ENCODE peak calls at places on chromosomes 12 and 14, in eight cellular contexts. Y, V, S, H, O, L, F and Z are unnamed samples.

GRCh38 chr12:4194661-4195060 is 78.9 kb upstream of the CCND2 start:
- DNase-seq in Y (no peak), O (no peak), H (no peak), S (no peak), F (no peak), V (no peak), L (no peak), Z (no peak)

GRCh38 chr12:106527356-106527755 is 55.4 kb upstream of the RFX4 start:
- DNase-seq in F (no peak), O (no peak), H (no peak), L (no peak), Y (no peak), V (no peak), S (no peak), Z (no peak)

GRCh38 chr14:35766700-35767082 is 42.4 kb downstream of the RALGAPA1 start:
- DNase-seq in S (no peak), V (no peak), O (no peak), Y (no peak), F (no peak), L (no peak), H (no peak), Z (no peak)

GRCh38 chr12:132597333-132598283 is 12.8 kb downstream of the LRCOL1 start:
- DNase-seq in V (peak), Y (no peak), F (no peak), H (no peak), L (no peak), O (no peak), S (no peak), Z (no peak)

GRCh38 chr14:83975435-83976222 is 1554.3 kb upstream of the FLRT2 start:
- DNase-seq in F (peak), V (peak), L (peak), O (no peak), H (no peak), S (no peak), Y (peak), Z (no peak)

GRCh38 chr12:27143676-27144075 is 61.3 kb upstream of the C12orf71 start:
- DNase-seq in O (no peak), L (no peak), S (no peak), H (no peak), V (no peak), Y (no peak), F (no peak), Z (no peak)

GRCh38 chr14:92649934-92650545 is 98.4 kb downstream of the LGMN start:
- DNase-seq in H (no peak), Y (peak), O (peak), V (peak), S (peak), F (no peak), L (peak), Z (peak)

GRCh38 chr12:58967551-58967950 is 47.2 kb upstream of the LRIG3 start:
- DNase-seq in Y (no peak), L (no peak), S (no peak), F (no peak), O (no peak), H (no peak), V (no peak), Z (no peak)

GRCh38 chr14:22428681-22429315 is 160.2 kb downstream of the DAD1 start:
- DNase-seq in L (no peak), V (no peak), F (no peak), S (no peak), O (no peak), H (no peak), Y (no peak), Z (no peak)

GRCh38 chr12:89707992-89708792 is 446 bp downstream of the ATP2B1 start:
- DNase-seq in L (peak), S (peak), F (peak), Y (peak), O (peak), H (peak), V (peak), Z (peak)

GRCh38 chr14:55599250-55599879 is 19.4 kb downstream of the KTN1 start:
- DNase-seq in H (no peak), V (peak), F (peak), O (no peak), S (peak), L (no peak), Y (peak), Z (no peak)

GRCh38 chr12:102702447-102703114 is 214.5 kb downstream of the PAH start:
- DNase-seq in F (no peak), S (no peak), H (peak), O (peak), V (no peak), L (peak), Y (peak), Z (no peak)

GRCh38 chr12:93145086-93145485 is 216.0 kb upstream of the EEA1 start:
- DNase-seq in S (no peak), O (no peak), H (no peak), V (no peak), F (no peak), L (no peak), Y (no peak), Z (no peak)

GRCh38 chr12:115337693-115338543 is 653.9 kb upstream of the TBX3 start:
- DNase-seq in O (peak), Y (peak), V (no peak), S (no peak), H (no peak), L (peak), F (peak), Z (no peak)

GRCh38 chr14:100192250-100192671 is 32.8 kb upstream of the DEGS2 start:
- DNase-seq in O (peak), Y (peak), F (peak), H (peak), V (peak), L (peak), S (peak), Z (no peak)

GRCh38 chr12:88921434-88921833 is 341.2 kb upstream of the KITLG start:
- DNase-seq in S (no peak), O (no peak), Y (no peak), H (no peak), V (no peak), F (no peak), L (no peak), Z (no peak)

GRCh38 chr14:99274346-99275221 is 2.6 kb upstream of the BCL11B start:
- DNase-seq in L (no peak), S (no peak), V (peak), Y (no peak), H (peak), O (peak), F (peak), Z (no peak)

GRCh38 chr12:30847259-30847658 is 79.3 kb upstream of the TSPAN11 start:
- DNase-seq in H (no peak), O (no peak), S (no peak), L (no peak), F (peak), V (no peak), Y (no peak), Z (no peak)

GRCh38 chr12:32437095-32437515 is 37.7 kb downstream of the FGD4 start:
- DNase-seq in S (no peak), O (no peak), Y (no peak), V (no peak), F (no peak), L (no peak), H (no peak), Z (no peak)

GRCh38 chr12:132595183-132595582 is 15.2 kb downstream of the LRCOL1 start:
- DNase-seq in S (no peak), Y (no peak), F (no peak), V (peak), H (no peak), O (no peak), L (no peak), Z (no peak)

GRCh38 chr12:62846506-62846905 is 88.4 kb downstream of the PPM1H start:
- DNase-seq in L (no peak), Y (no peak), S (no peak), H (no peak), O (no peak), V (no peak), F (no peak), Z (no peak)

GRCh38 chr12:67710582-67710981 is 62.0 kb downstream of the DYRK2 start:
- DNase-seq in F (peak), H (no peak), Y (peak), S (no peak), O (no peak), L (no peak), V (peak), Z (no peak)

GRCh38 chr12:114998118-114998771 is 314.3 kb upstream of the TBX3 start:
- DNase-seq in S (no peak), F (no peak), V (no peak), Y (no peak), O (no peak), L (no peak), H (no peak), Z (no peak)

GRCh38 chr14:90757452-90757851 is 58.8 kb downstream of the TTC7B start:
- DNase-seq in V (no peak), L (no peak), H (no peak), F (no peak), O (no peak), Y (no peak), S (no peak), Z (no peak)

GRCh38 chr14:45716506-45716905 is 463.5 kb upstream of the MIS18BP1 start:
- DNase-seq in L (no peak), Y (no peak), S (no peak), H (peak), V (no peak), O (no peak), F (no peak), Z (no peak)

GRCh38 chr12:108310489-108310888 is 28.6 kb downstream of the CMKLR1 start:
- DNase-seq in H (peak), F (no peak), S (no peak), L (no peak), O (no peak), Y (no peak), V (no peak), Z (no peak)

GRCh38 chr14:22164616-22165015 is 424.4 kb downstream of the DAD1 start:
- DNase-seq in F (no peak), S (no peak), Y (no peak), V (no peak), H (no peak), L (no peak), O (no peak), Z (no peak)

GRCh38 chr14:99137001-99137700 is 134.8 kb downstream of the BCL11B start:
- DNase-seq in F (peak), Y (peak), O (peak), L (peak), H (no peak), S (no peak), V (no peak), Z (no peak)

GRCh38 chr12:12606793-12607589 is 4.7 kb upstream of the CREBL2 start:
- DNase-seq in V (no peak), H (no peak), L (no peak), Y (no peak), S (no peak), F (no peak), O (no peak), Z (no peak)

GRCh38 chr14:65866422-65866821 is 453.9 kb downstream of the FUT8 start:
- DNase-seq in H (no peak), S (no peak), Y (no peak), O (no peak), L (no peak), F (no peak), V (no peak), Z (no peak)

GRCh38 chr12:89618113-89618862 is 90.3 kb downstream of the ATP2B1 start:
- DNase-seq in O (no peak), Y (no peak), L (no peak), F (no peak), V (no peak), H (no peak), S (no peak), Z (no peak)

GRCh38 chr12:52006726-52007157 is at the start of gene TAMALIN:
- DNase-seq in Y (peak), O (peak), L (peak), S (peak), V (peak), H (no peak), F (peak), Z (no peak)

DNA sequence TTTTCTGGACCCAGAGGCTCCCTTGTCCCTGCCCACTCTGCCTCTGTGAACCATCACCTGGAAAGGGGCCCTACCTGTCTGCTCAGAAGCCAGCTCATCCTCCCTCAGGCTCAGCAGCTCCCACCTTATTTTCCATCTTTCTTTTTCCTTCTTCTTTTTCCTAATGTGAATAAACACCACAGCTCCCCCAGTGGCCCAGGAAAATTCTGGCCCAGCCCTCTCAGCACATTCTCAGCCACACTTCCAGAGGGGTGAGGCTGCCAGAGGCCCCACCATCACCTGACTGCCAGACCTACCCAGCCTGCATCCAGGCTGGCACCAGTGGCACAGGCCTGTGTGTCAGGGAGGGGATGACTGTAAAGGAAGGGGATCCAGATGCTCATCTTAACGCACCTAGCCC is 23.0 kb downstream of the ZFHX2 start:
- DNase-seq in Y (no peak), V (no peak), F (no peak), S (no peak), O (no peak), L (no peak), H (no peak), Z (no peak)
- TF ChIP-seq CTCF in Y (no peak), V (no peak), F (no peak), S (no peak), O (no peak), L (no peak), H (no peak), Z (peak)

DNA sequence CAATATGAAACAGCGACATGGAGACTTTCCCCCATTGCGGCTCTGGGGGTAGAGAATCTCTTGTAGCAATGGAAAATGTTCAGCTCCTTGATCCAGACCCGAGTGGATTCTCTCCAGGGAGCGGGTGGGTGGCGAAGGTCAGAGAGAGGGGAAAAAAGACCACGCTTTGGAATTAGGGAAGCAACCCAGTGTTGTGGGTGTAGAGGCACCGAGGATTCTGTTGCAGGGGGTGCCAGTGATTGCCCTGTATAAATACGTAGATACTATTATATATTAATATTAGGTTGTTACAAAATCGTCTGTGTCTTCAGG is 136.1 kb upstream of the KRAS start:
- DNase-seq in O (peak), Y (no peak), F (peak), V (no peak), L (peak), H (no peak), S (no peak), Z (no peak)
- TF ChIP-seq CTCF in O (no peak), Y (no peak), F (no peak), V (no peak), L (no peak), H (no peak), S (no peak), Z (no peak)

GRCh38 chr12:119780786-119781434 is 96.2 kb downstream of the CIT start:
- DNase-seq in F (peak), Y (peak), L (no peak), V (no peak), O (no peak), S (no peak), H (peak), Z (no peak)
- TF ChIP-seq CTCF in F (peak), Y (peak), L (peak), V (peak), O (no peak), S (peak), H (peak), Z (peak)

DNA sequence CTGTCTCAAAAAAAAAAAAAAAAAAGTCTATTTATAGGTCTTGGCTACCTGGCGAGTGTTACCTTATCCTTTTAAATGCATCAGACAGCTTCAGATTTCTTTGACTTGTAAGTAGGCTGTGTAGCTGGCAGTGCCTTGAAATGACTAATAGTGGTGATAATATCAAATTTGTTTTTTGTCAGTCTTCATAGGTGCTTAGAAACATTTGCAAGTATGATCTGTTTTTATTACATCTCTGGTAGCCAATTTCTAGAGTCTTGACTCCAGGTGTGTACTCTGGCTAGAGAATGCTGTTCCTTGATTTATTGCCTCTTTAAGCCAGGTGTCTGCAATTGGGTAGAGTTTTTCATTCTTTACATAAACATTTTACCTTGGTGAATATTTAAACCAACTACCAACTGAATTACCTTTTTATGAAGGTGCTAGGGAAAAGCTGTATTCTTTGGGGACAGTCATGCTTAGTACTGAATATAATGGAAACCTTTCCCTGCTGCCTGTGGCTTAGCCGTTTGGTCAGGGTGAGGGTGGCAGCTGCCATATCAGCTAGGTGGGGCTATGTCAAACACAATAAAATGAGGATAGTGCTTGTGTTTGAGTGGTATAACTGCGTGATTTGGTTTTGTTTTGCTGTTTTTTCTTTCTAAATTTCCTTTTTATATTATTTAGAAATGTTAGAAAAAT is 32.7 kb downstream of the MLXIP start:
- DNase-seq in S (no peak), L (no peak), Y (no peak), V (no peak), O (no peak), H (no peak), F (peak), Z (peak)
- TF ChIP-seq CTCF in S (no peak), L (no peak), Y (no peak), V (no peak), O (no peak), H (no peak), F (no peak), Z (no peak)

GRCh38 chr12:66036317-66036716 is 94.2 kb downstream of the LLPH start:
- DNase-seq in O (no peak), L (no peak), F (no peak), H (no peak), V (no peak), Y (peak), S (no peak), Z (no peak)
- TF ChIP-seq CTCF in O (no peak), L (no peak), F (no peak), H (no peak), V (no peak), Y (peak), S (no peak), Z (peak)

GRCh38 chr12:104166465-104166864 is 28.5 kb upstream of the NFYB start:
- DNase-seq in O (no peak), H (peak), L (no peak), F (no peak), Y (no peak), V (no peak), S (no peak), Z (no peak)
- TF ChIP-seq CTCF in O (no peak), H (peak), L (no peak), F (no peak), Y (no peak), V (no peak), S (no peak), Z (no peak)

GRCh38 chr12:53097564-53098353 is at the start of gene IGFBP6:
- DNase-seq in F (peak), L (peak), O (peak), S (peak), Y (peak), H (peak), V (peak), Z (no peak)
- TF ChIP-seq CTCF in F (no peak), L (no peak), O (no peak), S (peak), Y (no peak), H (no peak), V (no peak), Z (peak)

GRCh38 chr14:26905219-26905618 is 307.4 kb upstream of the NOVA1 start:
- DNase-seq in S (no peak), Y (no peak), F (no peak), H (no peak), O (no peak), V (no peak), L (no peak), Z (no peak)
- TF ChIP-seq CTCF in S (no peak), Y (no peak), F (no peak), H (no peak), O (no peak), V (no peak), L (no peak), Z (peak)

GRCh38 chr14:28756896-28757570 is 9.6 kb upstream of the FOXG1 start:
- DNase-seq in O (no peak), L (no peak), Y (no peak), F (no peak), H (no peak), S (no peak), V (no peak), Z (no peak)
- TF ChIP-seq CTCF in O (no peak), L (no peak), Y (peak), F (peak), H (peak), S (peak), V (no peak), Z (peak)